ENCODE peak calls at places on chromosomes 16 and 17, in eight cellular contexts. N is fibroblast of pulmonary artery, J is fibroblast of lung, F is pancreas, S is lung, M is mammary epithelial cell, H is HAP-1, Y is GM23248. I is an unnamed sample.

GRCh38 chr17:40530988-40531971 is 29.9 kb upstream of the TNS4 start:
- DNase-seq in Y (no peak), J (no peak), N (no peak), S (no peak), M (no peak), H (no peak), F (no peak), I (no peak)

GRCh38 chr16:17154981-17155380 is 315.8 kb downstream of the XYLT1 start:
- DNase-seq in S (no peak), N (no peak), H (no peak), Y (no peak), M (no peak), J (no peak), F (no peak), I (no peak)

GRCh38 chr16:9099131-9099625 is 7.7 kb downstream of the HAPSTR1 start:
- DNase-seq in Y (peak), H (no peak), N (no peak), M (peak), S (peak), J (peak), F (no peak), I (no peak)

GRCh38 chr17:39730095-39730921 is at the start of gene MIEN1:
- DNase-seq in S (peak), Y (peak), H (peak), M (peak), F (peak), J (peak), N (peak), I (peak)

GRCh38 chr16:89563639-89564392 is 3.3 kb downstream of the RPL13 start:
- DNase-seq in S (no peak), J (no peak), M (no peak), F (no peak), Y (no peak), H (peak), N (no peak), I (no peak)

GRCh38 chr16:65106792-65107191 is 15.1 kb downstream of the CDH11 start:
- DNase-seq in F (no peak), J (peak), H (no peak), N (peak), Y (no peak), M (no peak), S (no peak), I (peak)

GRCh38 chr16:87198328-87198731 is 118.9 kb downstream of the C16orf95 start:
- DNase-seq in M (no peak), H (no peak), J (no peak), S (no peak), F (no peak), N (no peak), Y (peak), I (peak)

GRCh38 chr17:6894206-6894528 is 62.6 kb upstream of the TEKT1 start:
- DNase-seq in J (no peak), F (no peak), N (peak), Y (peak), H (peak), S (no peak), M (no peak), I (peak)

GRCh38 chr16:54056921-54057320 is 229.7 kb downstream of the IRX3 start:
- DNase-seq in M (no peak), J (no peak), Y (no peak), S (no peak), N (no peak), H (no peak), F (no peak), I (no peak)

GRCh38 chr16:85908889-85909584 is 10.1 kb downstream of the IRF8 start:
- DNase-seq in N (no peak), M (no peak), J (no peak), S (no peak), F (no peak), H (no peak), Y (no peak), I (no peak)

GRCh38 chr16:13039526-13039925 is 138.1 kb downstream of the SHISA9 start:
- DNase-seq in N (no peak), F (no peak), H (no peak), M (no peak), J (no peak), Y (no peak), S (no peak), I (no peak)

GRCh38 chr17:14471052-14471451 is 170.2 kb downstream of the HS3ST3B1 start:
- DNase-seq in H (no peak), S (no peak), M (peak), F (no peak), N (peak), Y (peak), J (peak), I (peak)

GRCh38 chr17:49497147-49498036 is 2.3 kb downstream of the NGFR start:
- DNase-seq in M (peak), Y (peak), H (peak), N (no peak), J (peak), F (no peak), S (no peak), I (no peak)

GRCh38 chr17:31413081-31413799 is 21.8 kb downstream of the RAB11FIP4 start:
- DNase-seq in J (no peak), M (no peak), Y (no peak), H (no peak), S (no peak), N (no peak), F (no peak), I (no peak)

GRCh38 chr17:45852535-45853297 is 8.0 kb downstream of the SPPL2C start:
- DNase-seq in S (peak), J (peak), M (peak), F (peak), N (peak), H (peak), Y (peak), I (peak)

GRCh38 chr16:7272567-7273158 is 60.0 kb upstream of the RBFOX1 start:
- DNase-seq in S (no peak), Y (no peak), N (no peak), H (no peak), M (no peak), F (no peak), J (no peak), I (no peak)

GRCh38 chr16:67518676-67519075 is 10.0 kb upstream of the RIPOR1 start:
- DNase-seq in F (no peak), Y (no peak), H (no peak), S (no peak), N (no peak), M (no peak), J (no peak), I (no peak)

GRCh38 chr17:18093616-18094408 is 6.1 kb downstream of the DRG2 start:
- DNase-seq in S (no peak), F (peak), H (peak), J (peak), M (peak), N (peak), Y (peak), I (peak)

GRCh38 chr17:12958786-12959185 is 59.0 kb downstream of the ELAC2 start:
- DNase-seq in H (no peak), N (no peak), M (no peak), Y (peak), J (peak), S (no peak), F (no peak), I (no peak)

GRCh38 chr17:60390881-60391418 is 983 bp downstream of the USP32 start:
- DNase-seq in S (no peak), J (peak), H (peak), F (no peak), N (peak), M (peak), Y (peak), I (peak)

GRCh38 chr16:79071424-79071823 is 529.1 kb downstream of the MAF start:
- DNase-seq in N (no peak), M (peak), S (no peak), F (no peak), H (no peak), J (no peak), Y (no peak), I (no peak)

GRCh38 chr17:81365601-81366585 is 29.4 kb upstream of the BAHCC1 start:
- DNase-seq in M (peak), H (no peak), N (peak), J (peak), S (peak), F (peak), Y (no peak), I (peak)

GRCh38 chr17:81365148-81365600 is 30.1 kb upstream of the BAHCC1 start:
- DNase-seq in N (peak), S (peak), M (peak), Y (peak), F (peak), J (peak), H (no peak), I (peak)

GRCh38 chr17:81367171-81367570 is 28.1 kb upstream of the BAHCC1 start:
- DNase-seq in N (no peak), S (no peak), F (peak), Y (no peak), M (no peak), H (no peak), J (no peak), I (no peak)

GRCh38 chr17:81366648-81367047 is 28.6 kb upstream of the BAHCC1 start:
- DNase-seq in F (peak), Y (no peak), H (no peak), J (no peak), N (no peak), S (no peak), M (no peak), I (no peak)

DNA sequence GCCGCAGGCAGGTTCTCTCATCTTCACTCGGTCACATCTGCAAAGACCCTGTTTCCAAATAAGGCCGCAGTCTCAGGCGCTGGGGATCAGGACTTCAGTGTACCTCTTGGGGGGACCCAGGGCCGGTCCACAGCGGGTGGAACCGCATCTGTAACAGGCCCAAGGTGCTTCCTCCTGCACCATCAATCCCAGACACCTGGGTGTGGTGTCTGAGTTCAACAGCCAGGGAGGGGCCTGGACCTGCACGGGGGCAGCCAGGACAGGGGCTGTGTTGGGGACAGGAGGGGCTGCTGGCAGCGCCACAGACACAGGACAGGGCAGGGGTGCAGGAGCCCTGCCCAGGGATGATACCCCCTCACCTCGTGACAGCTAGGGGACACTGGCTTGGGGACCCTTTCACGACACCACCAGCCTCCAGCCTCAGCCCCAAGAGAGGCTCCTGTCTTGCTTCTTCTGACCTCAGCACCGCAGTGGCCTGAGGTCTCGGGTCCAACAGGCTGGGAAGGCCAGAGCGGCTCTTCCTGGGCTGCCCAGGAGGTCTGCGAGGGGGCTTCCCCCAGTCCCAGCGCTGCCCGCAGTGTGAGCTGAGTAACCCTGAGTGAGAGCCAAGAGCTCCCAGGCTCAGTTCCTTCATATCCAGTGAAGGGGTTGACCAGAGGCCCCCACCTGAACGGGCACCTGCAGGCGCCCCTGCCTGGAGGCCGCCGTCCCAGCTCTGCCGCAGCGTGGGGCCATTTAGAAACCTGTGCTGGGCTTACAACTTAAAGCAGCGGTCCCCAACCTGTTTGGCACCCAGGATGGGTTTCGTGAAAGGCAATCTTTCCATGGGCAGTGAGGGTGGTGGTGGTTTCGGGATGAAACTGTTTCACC is 30.7 kb upstream of the BAHCC1 start:
- DNase-seq in S (no peak), Y (no peak), F (peak), H (no peak), N (no peak), J (no peak), M (no peak), I (no peak)
- H3K4me3 ChIP-seq in S (no peak), Y (peak), F (peak), H (no peak), N (no peak), J (no peak), M (no peak), I (no peak)

DNA sequence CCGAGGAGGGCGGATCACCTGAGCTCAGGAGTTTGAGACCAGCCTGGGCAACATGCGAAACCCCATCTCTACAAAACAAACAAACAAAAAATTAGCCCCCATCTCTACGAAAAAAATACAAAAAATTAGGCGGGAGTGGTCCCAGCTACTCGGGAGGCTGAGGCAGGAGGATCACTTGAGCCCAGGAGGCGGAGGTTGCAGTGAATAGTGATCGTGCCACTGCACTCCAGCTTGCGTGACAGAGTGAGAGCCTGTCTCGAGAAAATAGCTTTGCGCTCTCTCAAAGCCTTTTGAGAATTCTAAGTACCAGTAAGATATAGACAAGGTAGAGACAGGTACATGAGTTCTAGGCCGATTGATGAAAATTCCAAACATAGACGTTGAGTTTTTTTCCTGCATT is 2.0 kb downstream of the SOCS7 start:
- DNase-seq in N (no peak), Y (no peak), S (no peak), M (no peak), F (no peak), J (no peak), H (no peak), I (no peak)
- H3K4me3 ChIP-seq in N (peak), Y (peak), S (no peak), M (no peak), F (peak), J (no peak), H (peak), I (no peak)

DNA sequence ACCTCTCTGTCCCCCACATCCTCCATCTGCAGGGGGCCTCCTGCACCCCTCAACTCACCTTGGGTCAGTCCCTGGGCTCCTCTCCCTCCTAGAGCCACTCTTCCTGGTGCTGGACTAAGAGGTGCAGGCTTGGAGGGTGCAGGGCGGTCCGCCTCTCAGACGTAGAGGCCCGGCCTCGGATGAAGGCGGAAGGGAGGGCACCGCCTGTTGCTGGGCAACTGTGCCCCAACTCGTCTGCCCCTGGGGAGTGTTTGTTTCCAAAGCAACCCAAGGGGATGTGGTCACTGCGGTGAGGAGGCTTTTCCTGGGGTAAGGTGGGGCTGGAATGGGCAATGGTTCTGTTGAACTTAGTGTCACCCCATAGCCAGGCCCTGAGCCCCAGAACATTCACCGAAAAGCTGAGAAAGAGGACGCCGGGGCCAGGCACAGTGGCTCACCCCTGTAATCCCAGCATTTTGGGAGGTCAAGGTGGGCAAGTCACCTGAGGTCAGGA is at the start of gene C16orf54:
- DNase-seq in J (no peak), H (no peak), M (no peak), S (peak), N (no peak), F (no peak), Y (no peak), I (no peak)
- H3K4me3 ChIP-seq in J (no peak), H (no peak), M (no peak), S (no peak), N (no peak), F (peak), Y (no peak), I (no peak)

DNA sequence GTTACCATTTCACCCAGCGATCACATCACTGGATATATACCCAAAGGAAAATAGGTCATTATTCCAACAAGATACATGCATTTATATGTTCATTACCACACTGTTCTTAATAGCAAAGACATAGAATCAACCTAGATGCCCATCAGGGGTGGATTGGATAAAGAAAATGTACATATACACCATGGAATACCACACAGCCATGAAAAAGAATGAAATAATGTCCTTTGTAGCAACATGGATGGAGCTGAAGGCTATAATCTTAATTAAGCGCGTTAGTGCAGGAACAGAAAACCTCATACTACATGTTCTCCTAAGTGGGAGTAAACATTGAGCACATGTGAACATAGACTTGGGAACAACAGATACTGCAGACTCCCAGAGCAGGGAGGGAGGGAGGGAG is 18.6 kb downstream of the CNTROB start:
- DNase-seq in F (no peak), M (no peak), J (no peak), H (no peak), Y (no peak), S (no peak), N (no peak), I (no peak)
- H3K4me3 ChIP-seq in F (no peak), M (no peak), J (no peak), H (no peak), Y (no peak), S (no peak), N (no peak), I (no peak)

GRCh38 chr16:3019594-3020246 is 448 bp upstream of the TNFRSF12A start:
- DNase-seq in S (no peak), M (no peak), Y (no peak), N (no peak), J (no peak), F (no peak), H (no peak), I (no peak)
- H3K4me3 ChIP-seq in S (peak), M (peak), Y (peak), N (peak), J (peak), F (peak), H (peak), I (peak)

GRCh38 chr17:77146882-77147281 is 6.1 kb downstream of the SEC14L1 start:
- DNase-seq in S (peak), N (no peak), J (no peak), F (peak), Y (no peak), M (no peak), H (no peak), I (no peak)
- H3K4me3 ChIP-seq in S (no peak), N (no peak), J (no peak), F (peak), Y (no peak), M (no peak), H (no peak), I (no peak)

GRCh38 chr17:633133-633532 is 81.5 kb downstream of the VPS53 start:
- DNase-seq in Y (peak), S (no peak), J (no peak), N (no peak), F (no peak), M (no peak), H (no peak), I (peak)
- H3K4me3 ChIP-seq in Y (no peak), S (no peak), J (no peak), N (no peak), F (no peak), M (no peak), H (no peak), I (no peak)

DNA sequence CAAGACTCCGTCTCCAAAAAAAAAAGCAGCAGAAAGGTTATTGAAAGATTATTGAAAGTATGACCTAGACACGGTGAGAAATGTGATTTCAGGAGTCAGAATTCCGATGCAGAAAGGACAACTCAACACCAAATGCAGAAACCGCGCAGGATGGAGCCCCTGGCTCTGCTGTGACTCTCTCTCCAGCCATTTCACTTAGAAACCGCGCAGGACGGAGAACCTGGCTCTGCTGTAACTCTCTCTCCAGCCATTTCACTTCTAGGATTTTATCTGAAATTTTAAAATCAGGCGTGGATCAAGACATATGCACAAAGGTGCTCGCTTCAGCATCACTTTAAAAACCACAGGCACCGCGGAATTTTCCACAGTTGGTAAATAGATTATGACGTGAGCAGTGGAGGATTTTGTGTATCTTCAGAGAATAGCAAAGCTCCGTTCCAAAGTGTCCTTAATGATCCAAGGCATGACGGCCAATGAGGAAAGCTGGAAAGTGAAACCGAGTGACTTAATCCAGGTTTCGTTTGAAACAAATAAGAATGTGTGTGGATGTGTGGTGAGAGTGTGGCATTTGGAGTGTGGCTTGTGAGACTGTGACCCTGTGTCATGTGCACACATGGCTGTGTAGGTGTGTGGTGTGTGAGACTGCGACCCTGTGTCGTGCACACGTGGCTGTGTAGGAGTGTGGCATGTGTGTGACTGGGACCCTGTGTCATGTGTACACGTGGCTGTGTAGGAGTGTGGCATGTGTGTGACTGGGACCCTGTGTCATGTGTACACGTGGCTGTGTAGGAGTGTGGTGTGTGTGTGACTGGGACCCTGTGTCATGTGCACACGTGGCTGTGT is 9.5 kb downstream of the UTS2R start:
- DNase-seq in J (no peak), N (peak), Y (peak), S (no peak), F (no peak), M (peak), H (no peak), I (no peak)
- H3K4me3 ChIP-seq in J (peak), N (no peak), Y (peak), S (no peak), F (no peak), M (no peak), H (no peak), I (no peak)

GRCh38 chr16:4038448-4038847 is 77.8 kb downstream of the ADCY9 start:
- DNase-seq in M (no peak), F (no peak), Y (no peak), H (no peak), S (no peak), J (no peak), N (no peak), I (no peak)

GRCh38 chr16:4032768-4033167 is 83.5 kb downstream of the ADCY9 start:
- DNase-seq in F (peak), H (no peak), M (no peak), J (peak), Y (peak), N (no peak), S (peak), I (no peak)

GRCh38 chr16:4033951-4034350 is 82.3 kb downstream of the ADCY9 start:
- DNase-seq in M (no peak), H (no peak), N (no peak), Y (no peak), S (no peak), J (no peak), F (no peak), I (no peak)

GRCh38 chr16:4029816-4030215 is 86.4 kb downstream of the ADCY9 start:
- DNase-seq in F (no peak), H (no peak), N (no peak), S (no peak), J (no peak), M (no peak), Y (no peak), I (no peak)

GRCh38 chr16:4034963-4035362 is 81.3 kb downstream of the ADCY9 start:
- DNase-seq in Y (no peak), M (no peak), F (no peak), J (no peak), H (no peak), S (no peak), N (no peak), I (no peak)
- H3K4me3 ChIP-seq in Y (no peak), M (no peak), F (no peak), J (no peak), H (no peak), S (no peak), N (no peak), I (no peak)

I was measured in choroid plexus epithelial cell.